ENCODE peak calls at places on chromosomes 3 and 15, in four cellular contexts. H is kidney tubule cell, D is HFFc6, R is neural crest cell. C is an unnamed sample.

GRCh38 chr15:64894395-64895056 is 17.2 kb upstream of the ANKDD1A start:
- DNase-seq in H (no peak), D (no peak), R (no peak), C (no peak)

GRCh38 chr15:77877869-77878577 is 199.5 kb downstream of the TBC1D2B start:
- DNase-seq in H (no peak), D (no peak), R (no peak), C (no peak)

GRCh38 chr3:156488771-156489170 is 66.1 kb downstream of the SSR3 start:
- DNase-seq in H (no peak), D (peak), R (no peak), C (no peak)

GRCh38 chr15:85750807-85751730 is 43.7 kb downstream of the KLHL25 start:
- DNase-seq in H (no peak), D (no peak), R (no peak), C (no peak)

GRCh38 chr3:151593923-151594322 is 133.1 kb upstream of the IGSF10 start:
- DNase-seq in H (no peak), D (no peak), R (no peak), C (no peak)

GRCh38 chr15:99467861-99468460 is 97.8 kb upstream of the MEF2A start:
- DNase-seq in H (no peak), D (no peak), R (no peak), C (no peak)

GRCh38 chr3:12901631-12902045 is 60.3 kb upstream of the RPL32 start:
- DNase-seq in H (no peak), D (no peak), R (no peak), C (no peak)

GRCh38 chr3:4438296-4438695 is 28.8 kb downstream of the SUMF1 start:
- DNase-seq in H (peak), D (no peak), R (no peak), C (no peak)

GRCh38 chr3:120203016-120203415 is 82.0 kb downstream of the GPR156 start:
- DNase-seq in H (peak), D (peak), R (no peak), C (no peak)

GRCh38 chr15:75231836-75232235 is 26.3 kb upstream of the GOLGA6C start:
- DNase-seq in H (no peak), D (no peak), R (no peak), C (no peak)

GRCh38 chr3:71784914-71785593 is at the start of gene PROK2:
- DNase-seq in H (no peak), D (no peak), R (no peak), C (no peak)

GRCh38 chr15:91517491-91518200 is 335.9 kb upstream of the SLCO3A1 start:
- DNase-seq in H (peak), D (peak), R (no peak), C (no peak)